ENCODE peak calls at places on chromosomes 4 and X, in six cellular contexts. G is MM.1S; R is neural progenitor cell; E is iPS-NIHi11; D is central memory CD8-positive, alpha-beta T cell; O is D341Med. S is an unnamed sample.

GRCh38 chr4:16437836-16438235 is 211.6 kb upstream of the TAPT1 start:
- DNase-seq in G (no peak), R (no peak), E (no peak), D (no peak), O (no peak), S (no peak)

GRCh38 chr4:8768357-8768999 is 103.2 kb downstream of the HMX1 start:
- DNase-seq in G (no peak), R (no peak), E (no peak), D (no peak), O (no peak), S (no peak)

GRCh38 chr4:176784816-176785215 is 7.9 kb downstream of the VEGFC start:
- DNase-seq in G (no peak), R (no peak), E (no peak), D (no peak), O (no peak), S (no peak)

GRCh38 chr4:76311896-76312331 is 5.4 kb downstream of the STBD1 start:
- DNase-seq in G (no peak), R (no peak), E (no peak), D (no peak), O (no peak), S (no peak)

GRCh38 chrX:5876984-5877655 is 351.5 kb downstream of the NLGN4X start:
- DNase-seq in G (peak; percentile 8), R (peak; percentile 61), E (peak; percentile 12), D (no peak), O (peak; percentile 48), S (no peak)

GRCh38 chrX:131704136-131704695 is 160.3 kb downstream of the OR13H1 start:
- DNase-seq in G (peak; percentile 83), R (no peak), E (no peak), D (no peak), O (no peak), S (no peak)

GRCh38 chr4:139791681-139792080 is 126.1 kb downstream of the MGST2 start:
- DNase-seq in G (no peak), R (no peak), E (no peak), D (no peak), O (no peak), S (no peak)

GRCh38 chr4:76601791-76602190 is 166.8 kb downstream of the SHROOM3 start:
- DNase-seq in G (peak; percentile 44), R (no peak), E (no peak), D (no peak), O (no peak), S (no peak)

GRCh38 chr4:83561381-83561780 is 25.5 kb downstream of the GPAT3 start:
- DNase-seq in G (no peak), R (no peak), E (no peak), D (no peak), O (no peak), S (no peak)

GRCh38 chr4:139858436-139859225 is 193.0 kb downstream of the MGST2 start:
- DNase-seq in G (no peak), R (no peak), E (no peak), D (no peak), O (no peak), S (no peak)

GRCh38 chr4:155960522-155960921 is 6.9 kb upstream of the CTSO start:
- DNase-seq in G (no peak), R (no peak), E (no peak), D (no peak), O (no peak), S (no peak)

GRCh38 chr4:137300776-137301175 is 231.5 kb downstream of the PCDH18 start:
- DNase-seq in G (no peak), R (no peak), E (no peak), D (no peak), O (no peak), S (no peak)

GRCh38 chr4:137370206-137370633 is 162.1 kb downstream of the PCDH18 start:
- DNase-seq in G (no peak), R (no peak), E (no peak), D (no peak), O (no peak), S (no peak)

GRCh38 chrX:16528620-16529019 is 121.3 kb upstream of the S100G start:
- DNase-seq in G (no peak), R (no peak), E (no peak), D (peak; percentile 8), O (no peak), S (no peak)

GRCh38 chr4:160580581-160580980 is 1477.7 kb downstream of the RAPGEF2 start:
- DNase-seq in G (no peak), R (no peak), E (no peak), D (no peak), O (peak; percentile 37), S (no peak)

GRCh38 chrX:154047266-154047665 is 27.6 kb upstream of the IRAK1 start:
- DNase-seq in G (no peak), R (no peak), E (no peak), D (no peak), O (no peak), S (no peak)

GRCh38 chr4:72896515-72896914 is 173.0 kb downstream of the COX18 start:
- DNase-seq in G (no peak), R (no peak), E (no peak), D (no peak), O (no peak), S (no peak)

GRCh38 chr4:965766-966134 is 7.6 kb downstream of the DGKQ start:
- DNase-seq in G (no peak), R (no peak), E (no peak), D (no peak), O (no peak), S (no peak)

GRCh38 chrX:131734621-131735020 is 190.7 kb downstream of the OR13H1 start:
- DNase-seq in G (peak; percentile 89), R (no peak), E (no peak), D (no peak), O (no peak), S (peak; percentile 41)

GRCh38 chr4:186885289-186885688 is 161.6 kb upstream of the FAT1 start:
- DNase-seq in G (no peak), R (peak; percentile 32), E (no peak), D (no peak), O (no peak), S (no peak)

GRCh38 chr4:152112887-152113286 is 352.1 kb upstream of the GATB start:
- DNase-seq in G (peak; percentile 12), R (no peak), E (no peak), D (no peak), O (no peak), S (no peak)

GRCh38 chr4:83757121-83757621 is 221.3 kb downstream of the GPAT3 start:
- DNase-seq in G (no peak), R (no peak), E (no peak), D (no peak), O (no peak), S (no peak)

GRCh38 chr4:107423677-107424405 is 296.2 kb downstream of the PAPSS1 start:
- DNase-seq in G (no peak), R (no peak), E (no peak), D (no peak), O (no peak), S (no peak)

GRCh38 chr4:2786152-2786671 is 6.7 kb upstream of the SH3BP2 start:
- DNase-seq in G (no peak), R (no peak), E (no peak), D (peak; percentile 38), O (no peak), S (no peak)

GRCh38 chr4:78659264-78659663 is 107.7 kb downstream of the ANXA3 start:
- DNase-seq in G (no peak), R (no peak), E (no peak), D (no peak), O (no peak), S (no peak)

GRCh38 chr4:2357821-2358745 is 60.4 kb downstream of the ZFYVE28 start:
- DNase-seq in G (no peak), R (no peak), E (no peak), D (no peak), O (peak; percentile 30), S (no peak)

GRCh38 chr4:148225639-148226038 is 216.6 kb downstream of the NR3C2 start:
- DNase-seq in G (no peak), R (no peak), E (no peak), D (no peak), O (no peak), S (no peak)

GRCh38 chr4:52861171-52861873 is 795 bp upstream of the RASL11B start:
- DNase-seq in G (no peak), R (peak; percentile 41), E (no peak), D (no peak), O (no peak), S (no peak)

GRCh38 chr4:181854142-181854541 is 389.1 kb upstream of the TENM3 start:
- DNase-seq in G (no peak), R (no peak), E (no peak), D (no peak), O (no peak), S (no peak)

GRCh38 chr4:21387683-21388082 is 560.9 kb downstream of the KCNIP4 start:
- DNase-seq in G (no peak), R (no peak), E (no peak), D (no peak), O (no peak), S (no peak)

GRCh38 chrX:91434351-91435168 is at the start of gene PABPC5:
- DNase-seq in G (no peak), R (peak; percentile 88), E (peak; percentile 58), D (no peak), O (no peak), S (no peak)

GRCh38 chr4:167475951-167476350 is 241.7 kb upstream of the SPOCK3 start:
- DNase-seq in G (no peak), R (peak; percentile 2), E (no peak), D (no peak), O (no peak), S (no peak)

GRCh38 chr4:139876328-139876941 is 210.8 kb downstream of the MGST2 start:
- DNase-seq in G (no peak), R (no peak), E (no peak), D (no peak), O (no peak), S (no peak)

GRCh38 chr4:78644744-78645330 is 93.3 kb downstream of the ANXA3 start:
- DNase-seq in G (peak; percentile 68), R (peak; percentile 52), E (peak; percentile 66), D (no peak), O (peak; percentile 77), S (no peak)

GRCh38 chr4:15469402-15470148 is at the start of gene CC2D2A:
- DNase-seq in G (no peak), R (peak; percentile 50), E (peak; percentile 61), D (no peak), O (no peak), S (no peak)

S was measured in activated T-helper 1 cell treated with anti-CD3 and anti-CD28 coated beads, Interleukin-2, amount 50 U/mL, for 16 hours.